ENCODE peak calls at places on chromosomes 13 and 19, in six cellular contexts. One of them, this sample, is unnamed.

GRCh38 chr19:6723738-6724137 is 3.3 kb upstream of the C3 start:
- DNase-seq in CD8-positive, alpha-beta T cell: no peak
- DNase-seq in uterus: no peak
- DNase-seq in body of pancreas: no peak
- DNase-seq in cardiac muscle cell: peak; percentile 57
- DNase-seq in heart left ventricle: no peak
- DNase-seq in this sample: no peak

GRCh38 chr13:91946498-91947070 is 548.2 kb downstream of the GPC5 start:
- DNase-seq in CD8-positive, alpha-beta T cell: no peak
- DNase-seq in uterus: no peak
- DNase-seq in body of pancreas: no peak
- DNase-seq in cardiac muscle cell: peak; percentile 49
- DNase-seq in heart left ventricle: no peak
- DNase-seq in this sample: peak; percentile 2

GRCh38 chr19:24033962-24034342 is 53.0 kb upstream of the ZNF254 start:
- DNase-seq in CD8-positive, alpha-beta T cell: peak; percentile 34
- DNase-seq in uterus: peak; percentile 19
- DNase-seq in body of pancreas: peak; percentile 52
- DNase-seq in cardiac muscle cell: peak; percentile 68
- DNase-seq in heart left ventricle: peak; percentile 60
- DNase-seq in this sample: peak; percentile 71

GRCh38 chr13:39349391-39349790 is 253.6 kb downstream of the LHFPL6 start:
- DNase-seq in CD8-positive, alpha-beta T cell: no peak
- DNase-seq in uterus: no peak
- DNase-seq in body of pancreas: no peak
- DNase-seq in cardiac muscle cell: no peak
- DNase-seq in heart left ventricle: no peak
- DNase-seq in this sample: no peak

GRCh38 chr13:47632311-47632710 is 368.8 kb downstream of the SUCLA2 start:
- DNase-seq in CD8-positive, alpha-beta T cell: no peak
- DNase-seq in uterus: no peak
- DNase-seq in body of pancreas: no peak
- DNase-seq in cardiac muscle cell: no peak
- DNase-seq in heart left ventricle: no peak
- DNase-seq in this sample: no peak

GRCh38 chr19:46353730-46354528 is 7.0 kb downstream of the PPP5C start:
- DNase-seq in CD8-positive, alpha-beta T cell: no peak
- DNase-seq in uterus: no peak
- DNase-seq in body of pancreas: no peak
- DNase-seq in cardiac muscle cell: no peak
- DNase-seq in heart left ventricle: no peak
- DNase-seq in this sample: no peak

GRCh38 chr13:20501139-20501538 is 24.5 kb downstream of the CRYL1 start:
- DNase-seq in CD8-positive, alpha-beta T cell: no peak
- DNase-seq in uterus: no peak
- DNase-seq in body of pancreas: no peak
- DNase-seq in cardiac muscle cell: no peak
- DNase-seq in heart left ventricle: no peak
- DNase-seq in this sample: no peak

GRCh38 chr19:38417544-38418506 is 8.2 kb downstream of the RASGRP4 start:
- DNase-seq in CD8-positive, alpha-beta T cell: peak; percentile 53
- DNase-seq in uterus: peak; percentile 21
- DNase-seq in body of pancreas: peak; percentile 23
- DNase-seq in cardiac muscle cell: peak; percentile 43
- DNase-seq in heart left ventricle: peak; percentile 78
- DNase-seq in this sample: peak; percentile 72

GRCh38 chr19:42255766-42256750 is 1.1 kb upstream of the ERF start:
- DNase-seq in CD8-positive, alpha-beta T cell: no peak
- DNase-seq in uterus: peak; percentile 66
- DNase-seq in body of pancreas: no peak
- DNase-seq in cardiac muscle cell: peak; percentile 78
- DNase-seq in heart left ventricle: peak; percentile 69
- DNase-seq in this sample: peak; percentile 66

GRCh38 chr13:80655778-80656518 is 315.0 kb upstream of the SPRY2 start:
- DNase-seq in CD8-positive, alpha-beta T cell: no peak
- DNase-seq in uterus: no peak
- DNase-seq in body of pancreas: no peak
- DNase-seq in cardiac muscle cell: no peak
- DNase-seq in heart left ventricle: no peak
- DNase-seq in this sample: no peak

GRCh38 chr19:55285225-55285890 is 1.6 kb downstream of the BRSK1 start:
- DNase-seq in CD8-positive, alpha-beta T cell: no peak
- DNase-seq in uterus: no peak
- DNase-seq in body of pancreas: no peak
- DNase-seq in cardiac muscle cell: peak; percentile 7
- DNase-seq in heart left ventricle: no peak
- DNase-seq in this sample: no peak
- H3K4me3 ChIP-seq in CD8-positive, alpha-beta T cell: no peak overlapping the region
- H3K4me3 ChIP-seq in uterus: no peak overlapping the region
- H3K4me3 ChIP-seq in body of pancreas: no peak overlapping the region
- H3K4me3 ChIP-seq in cardiac muscle cell: peak overlapping the region; percentile 98
- H3K4me3 ChIP-seq in heart left ventricle: peak overlapping the region; percentile 72
- H3K4me3 ChIP-seq in this sample: no peak overlapping the region

DNA sequence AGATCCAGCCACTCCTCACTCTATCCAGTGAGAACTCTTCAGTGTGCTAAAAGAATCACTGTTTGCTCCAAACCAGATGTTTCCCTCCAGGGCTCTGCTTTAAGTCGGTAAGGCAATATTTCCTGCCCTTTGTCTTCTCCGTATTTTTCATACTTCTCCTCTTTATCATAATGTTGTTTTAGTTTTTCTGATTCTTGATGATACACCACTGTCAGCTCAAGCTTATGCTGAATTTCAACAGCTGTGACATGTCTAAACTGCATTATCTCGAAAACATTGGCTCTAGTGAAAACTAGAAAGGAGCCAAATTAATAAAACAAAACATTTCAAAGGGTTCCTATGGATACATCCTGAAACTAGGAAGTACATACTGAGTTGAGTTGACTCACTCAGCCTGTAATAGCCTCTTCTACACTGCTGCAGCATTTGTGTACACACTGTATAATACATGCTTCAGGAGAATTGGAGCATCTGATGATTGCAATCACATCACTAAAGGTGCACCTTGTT is 39.8 kb downstream of the GPR180 start:
- DNase-seq in CD8-positive, alpha-beta T cell: no peak
- DNase-seq in uterus: no peak
- DNase-seq in body of pancreas: no peak
- DNase-seq in cardiac muscle cell: peak; percentile 91
- DNase-seq in heart left ventricle: no peak
- DNase-seq in this sample: no peak
- H3K4me3 ChIP-seq in CD8-positive, alpha-beta T cell: no peak overlapping the region
- H3K4me3 ChIP-seq in uterus: no peak overlapping the region
- H3K4me3 ChIP-seq in body of pancreas: no peak overlapping the region
- H3K4me3 ChIP-seq in cardiac muscle cell: no peak overlapping the region
- H3K4me3 ChIP-seq in heart left ventricle: no peak overlapping the region
- H3K4me3 ChIP-seq in this sample: no peak overlapping the region

GRCh38 chr19:36972594-36972993 is 56.5 kb downstream of the ZNF568 start:
- DNase-seq in CD8-positive, alpha-beta T cell: no peak
- DNase-seq in uterus: no peak
- DNase-seq in body of pancreas: no peak
- DNase-seq in cardiac muscle cell: no peak
- DNase-seq in heart left ventricle: peak; percentile 23
- DNase-seq in this sample: no peak

GRCh38 chr19:36973844-36974195 is 57.7 kb downstream of the ZNF568 start:
- DNase-seq in CD8-positive, alpha-beta T cell: no peak
- DNase-seq in uterus: no peak
- DNase-seq in body of pancreas: no peak
- DNase-seq in cardiac muscle cell: no peak
- DNase-seq in heart left ventricle: no peak
- DNase-seq in this sample: no peak

DNA sequence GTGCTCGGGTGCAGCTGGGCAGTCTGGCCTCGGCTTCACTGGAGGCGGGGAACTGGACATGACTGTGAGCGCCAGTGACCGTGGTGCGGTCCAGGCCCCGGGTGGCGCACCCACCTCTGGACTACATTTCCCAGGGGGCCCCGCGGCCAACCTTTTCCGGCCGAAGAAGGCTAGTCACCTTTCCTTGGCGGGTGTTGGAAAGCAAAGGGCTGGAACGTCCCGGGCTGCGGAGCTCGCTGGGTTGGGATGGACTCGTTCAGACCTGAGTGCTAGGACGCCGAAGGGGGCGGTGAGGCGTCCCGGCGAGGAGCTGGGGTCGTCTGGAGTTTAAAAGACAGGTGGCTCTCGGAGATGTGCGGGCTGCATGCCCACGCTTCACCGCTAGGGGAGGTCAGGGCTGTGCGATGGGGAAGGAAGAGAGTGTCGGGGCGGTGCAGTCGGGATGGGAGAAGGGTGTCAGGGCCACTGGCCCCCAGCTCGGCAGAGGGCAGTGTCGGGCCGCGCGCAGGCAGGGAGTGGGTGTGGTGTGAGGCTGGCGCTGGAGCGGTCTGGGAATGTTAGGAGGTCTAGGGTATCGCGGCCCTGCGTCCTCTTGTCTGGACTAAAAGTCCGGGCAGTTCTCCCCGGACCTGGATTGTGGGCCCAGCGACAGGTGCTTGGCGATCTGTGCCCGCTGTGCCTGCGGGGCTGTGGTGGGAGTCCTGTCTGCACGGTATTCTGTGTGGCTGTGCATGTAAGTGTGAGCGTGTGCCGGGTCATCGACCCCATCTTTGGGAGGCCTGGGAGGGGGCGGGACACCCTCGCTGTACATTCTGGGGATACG is 57.1 kb downstream of the ZNF568 start:
- DNase-seq in CD8-positive, alpha-beta T cell: peak; percentile 81
- DNase-seq in uterus: peak; percentile 73
- DNase-seq in body of pancreas: peak; percentile 86
- DNase-seq in cardiac muscle cell: peak; percentile 87
- DNase-seq in heart left ventricle: peak; percentile 91
- DNase-seq in this sample: peak; percentile 47
- H3K4me3 ChIP-seq in CD8-positive, alpha-beta T cell: peak overlapping the region; percentile 100
- H3K4me3 ChIP-seq in uterus: peak overlapping the region; percentile 52
- H3K4me3 ChIP-seq in body of pancreas: peak overlapping the region; percentile 45
- H3K4me3 ChIP-seq in cardiac muscle cell: peak overlapping the region; percentile 59
- H3K4me3 ChIP-seq in heart left ventricle: peak overlapping the region; percentile 53
- H3K4me3 ChIP-seq in this sample: peak overlapping the region; percentile 52

GRCh38 chr13:30748717-30749116 is 13.4 kb downstream of the ALOX5AP start:
- DNase-seq in CD8-positive, alpha-beta T cell: no peak
- DNase-seq in uterus: no peak
- DNase-seq in body of pancreas: no peak
- DNase-seq in cardiac muscle cell: no peak
- DNase-seq in heart left ventricle: no peak
- DNase-seq in this sample: peak; percentile 63
- H3K4me3 ChIP-seq in CD8-positive, alpha-beta T cell: no peak overlapping the region
- H3K4me3 ChIP-seq in uterus: no peak overlapping the region
- H3K4me3 ChIP-seq in body of pancreas: no peak overlapping the region
- H3K4me3 ChIP-seq in cardiac muscle cell: no peak overlapping the region
- H3K4me3 ChIP-seq in heart left ventricle: no peak overlapping the region
- H3K4me3 ChIP-seq in this sample: no peak overlapping the region

DNA sequence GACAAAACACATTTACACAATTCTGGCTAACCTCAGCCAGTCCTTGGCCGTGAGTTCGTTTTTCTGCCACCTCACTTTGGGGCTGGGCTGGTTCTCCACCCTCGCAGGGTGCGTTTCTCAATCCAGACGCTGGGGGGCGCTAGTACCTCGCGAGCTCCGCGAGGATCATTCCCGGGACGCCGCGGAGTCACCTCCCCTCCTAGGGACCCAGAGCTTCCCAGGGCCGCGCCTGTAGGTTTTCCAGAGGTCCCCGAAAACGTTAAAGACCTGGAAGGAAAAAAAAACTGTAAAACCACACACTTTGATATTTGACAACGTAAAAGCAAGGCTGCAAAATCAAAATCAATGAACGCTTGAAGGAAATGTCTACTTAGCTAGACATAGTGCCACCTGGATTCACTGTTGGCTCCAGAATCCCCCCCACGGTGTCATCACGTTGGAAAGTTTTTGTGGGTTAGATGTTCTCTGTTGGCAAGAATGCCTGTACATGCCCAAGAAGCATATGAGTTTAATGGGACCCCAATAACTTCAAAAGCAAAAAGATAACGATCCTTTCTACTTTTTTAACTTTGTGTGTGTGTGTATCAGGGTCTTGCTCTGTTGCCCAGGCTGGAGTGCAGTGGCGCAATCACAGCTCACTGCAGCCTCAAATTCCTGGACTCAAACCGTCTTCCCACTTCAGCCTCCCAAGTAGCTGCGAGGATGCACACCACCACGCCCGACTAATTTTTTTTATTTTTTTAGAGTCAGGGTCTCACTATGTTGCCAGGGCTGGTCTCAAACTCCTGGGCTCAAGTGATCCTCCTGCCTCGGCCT is 34.5 kb upstream of the TPM4 start:
- DNase-seq in CD8-positive, alpha-beta T cell: peak; percentile 81
- DNase-seq in uterus: peak; percentile 84
- DNase-seq in body of pancreas: peak; percentile 82
- DNase-seq in cardiac muscle cell: peak; percentile 76
- DNase-seq in heart left ventricle: peak; percentile 80
- DNase-seq in this sample: peak; percentile 86
- H3K4me3 ChIP-seq in CD8-positive, alpha-beta T cell: no peak overlapping the region
- H3K4me3 ChIP-seq in uterus: peak overlapping the region; percentile 12
- H3K4me3 ChIP-seq in body of pancreas: no peak overlapping the region
- H3K4me3 ChIP-seq in cardiac muscle cell: no peak overlapping the region
- H3K4me3 ChIP-seq in heart left ventricle: no peak overlapping the region
- H3K4me3 ChIP-seq in this sample: no peak overlapping the region

GRCh38 chr13:52739468-52740071 is at the start of gene CNMD:
- DNase-seq in CD8-positive, alpha-beta T cell: no peak
- DNase-seq in uterus: no peak
- DNase-seq in body of pancreas: no peak
- DNase-seq in cardiac muscle cell: no peak
- DNase-seq in heart left ventricle: no peak
- DNase-seq in this sample: no peak
- H3K4me3 ChIP-seq in CD8-positive, alpha-beta T cell: peak within 1 kb of the TSS; percentile 35
- H3K4me3 ChIP-seq in uterus: peak within 1 kb of the TSS; percentile 11
- H3K4me3 ChIP-seq in body of pancreas: no peak within 1 kb of the TSS
- H3K4me3 ChIP-seq in cardiac muscle cell: peak within 1 kb of the TSS; percentile 41
- H3K4me3 ChIP-seq in heart left ventricle: peak within 1 kb of the TSS; percentile 47
- H3K4me3 ChIP-seq in this sample: no peak within 1 kb of the TSS

DNA sequence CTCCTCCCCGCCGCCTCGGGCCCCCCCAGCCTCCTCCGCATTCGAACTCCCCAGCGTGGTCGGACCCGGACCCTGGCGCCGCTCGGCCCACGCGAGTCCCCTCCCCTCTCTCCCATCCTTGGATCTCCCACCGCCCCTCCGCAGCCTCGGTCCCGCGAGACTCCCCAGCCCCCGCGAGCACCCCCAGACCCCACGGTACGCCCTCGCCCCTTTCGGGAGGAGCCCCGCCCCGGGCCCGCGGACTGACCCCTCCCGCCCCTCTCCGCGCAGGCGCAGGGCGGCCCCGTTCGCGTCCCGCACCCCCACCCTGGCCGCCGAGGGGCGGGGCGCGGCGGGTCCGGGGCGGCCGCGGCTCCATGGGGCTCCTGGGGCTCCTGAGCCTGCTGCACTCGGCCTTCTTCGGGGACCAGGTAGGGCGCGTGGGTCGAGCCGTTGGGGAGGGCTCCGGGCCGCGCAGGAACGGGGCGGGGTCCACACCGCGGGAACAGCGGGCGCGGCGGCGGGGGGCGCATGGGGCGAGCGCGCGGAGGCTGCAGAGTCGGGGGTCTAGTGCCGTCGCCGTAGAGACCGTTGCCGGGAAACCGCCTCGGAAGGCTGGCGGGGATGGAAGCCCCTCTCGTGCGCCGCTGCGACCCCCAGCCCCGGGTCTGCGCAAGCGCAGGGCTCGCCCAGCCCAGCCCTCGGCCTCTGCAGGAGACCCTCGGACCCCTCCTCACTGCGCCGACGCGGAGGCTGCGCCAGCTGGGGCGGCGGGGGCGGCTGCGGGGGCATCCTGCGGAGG is 3.8 kb upstream of the APC2 start:
- DNase-seq in CD8-positive, alpha-beta T cell: no peak
- DNase-seq in uterus: no peak
- DNase-seq in body of pancreas: no peak
- DNase-seq in cardiac muscle cell: no peak
- DNase-seq in heart left ventricle: no peak
- DNase-seq in this sample: no peak
- H3K4me3 ChIP-seq in CD8-positive, alpha-beta T cell: no peak overlapping the region
- H3K4me3 ChIP-seq in uterus: no peak overlapping the region
- H3K4me3 ChIP-seq in body of pancreas: no peak overlapping the region
- H3K4me3 ChIP-seq in cardiac muscle cell: peak overlapping the region; percentile 53
- H3K4me3 ChIP-seq in heart left ventricle: peak overlapping the region; percentile 48
- H3K4me3 ChIP-seq in this sample: no peak overlapping the region

This sample was measured in SJCRH30.